ENCODE peak calls at places on chromosome 16, in seven cellular contexts. P, J, C, Y, K, Q and F are unnamed samples.
A peak's percentile ranks its signal among the peaks of the same experiment; 100 is the strongest.

GRCh38 chr16:27676807-27677206 is 126.9 kb downstream of the KATNIP start:
- DNase-seq in P (no peak), J (peak; percentile 44), C (no peak), Y (no peak), K (no peak), Q (no peak), F (no peak)

GRCh38 chr16:82317411-82318168 is 147.6 kb upstream of the MPHOSPH6 start:
- DNase-seq in P (no peak), J (no peak), C (no peak), Y (no peak), K (no peak), Q (no peak), F (no peak)

GRCh38 chr16:29845656-29846055 is 17.4 kb downstream of the CDIPT start:
- DNase-seq in P (no peak), J (no peak), C (no peak), Y (no peak), K (no peak), Q (no peak), F (no peak)

GRCh38 chr16:83011101-83011720 is 384.4 kb downstream of the CDH13 start:
- DNase-seq in P (peak; percentile 54), J (no peak), C (no peak), Y (no peak), K (no peak), Q (no peak), F (no peak)

GRCh38 chr16:27230562-27230991 is 27.3 kb downstream of the KDM8 start:
- DNase-seq in P (no peak), J (no peak), C (no peak), Y (no peak), K (no peak), Q (no peak), F (no peak)

GRCh38 chr16:28182183-28182582 is 29.6 kb downstream of the XPO6 start:
- DNase-seq in P (peak; percentile 33), J (no peak), C (no peak), Y (no peak), K (no peak), Q (no peak), F (no peak)

GRCh38 chr16:4290236-4290830 is 17.5 kb upstream of the TFAP4 start:
- DNase-seq in P (no peak), J (peak; percentile 51), C (peak; percentile 96), Y (no peak), K (peak; percentile 58), Q (peak; percentile 78), F (peak; percentile 73)

GRCh38 chr16:53054670-53055485 is at the start of gene CHD9:
- DNase-seq in P (peak; percentile 93), J (peak; percentile 82), C (no peak), Y (peak; percentile 80), K (peak; percentile 85), Q (peak; percentile 83), F (peak; percentile 95)

GRCh38 chr16:28879261-28879840 is 1.1 kb downstream of the ATP2A1 start:
- DNase-seq in P (no peak), J (no peak), C (no peak), Y (no peak), K (no peak), Q (no peak), F (peak; percentile 57)

GRCh38 chr16:88723507-88723887 is 17.2 kb downstream of the CTU2 start:
- DNase-seq in P (no peak), J (no peak), C (no peak), Y (no peak), K (no peak), Q (no peak), F (no peak)

GRCh38 chr16:80899804-80900592 is 95.6 kb upstream of the CDYL2 start:
- DNase-seq in P (no peak), J (peak; percentile 98), C (no peak), Y (peak; percentile 89), K (peak; percentile 74), Q (peak; percentile 33), F (peak; percentile 20)

GRCh38 chr16:49592507-49593422 is 219.2 kb downstream of the C16orf78 start:
- DNase-seq in P (peak; percentile 76), J (peak; percentile 51), C (peak; percentile 36), Y (peak; percentile 20), K (no peak), Q (no peak), F (peak; percentile 83)

GRCh38 chr16:35753559-35754390 is 2294.4 kb downstream of the TP53TG3F start:
- DNase-seq in P (no peak), J (no peak), C (no peak), Y (no peak), K (no peak), Q (no peak), F (no peak)

GRCh38 chr16:30086291-30087140 is 5.2 kb downstream of the TBX6 start:
- DNase-seq in P (no peak), J (no peak), C (no peak), Y (no peak), K (no peak), Q (no peak), F (no peak)

GRCh38 chr16:73071131-73071940 is 23.4 kb upstream of the ZFHX3 start:
- DNase-seq in P (no peak), J (peak; percentile 47), C (no peak), Y (no peak), K (peak; percentile 61), Q (no peak), F (peak; percentile 87)

GRCh38 chr16:62225675-62226074 is 189.4 kb upstream of the CDH8 start:
- DNase-seq in P (peak; percentile 62), J (no peak), C (peak; percentile 12), Y (peak; percentile 66), K (peak; percentile 48), Q (peak; percentile 80), F (peak; percentile 96)

DNA sequence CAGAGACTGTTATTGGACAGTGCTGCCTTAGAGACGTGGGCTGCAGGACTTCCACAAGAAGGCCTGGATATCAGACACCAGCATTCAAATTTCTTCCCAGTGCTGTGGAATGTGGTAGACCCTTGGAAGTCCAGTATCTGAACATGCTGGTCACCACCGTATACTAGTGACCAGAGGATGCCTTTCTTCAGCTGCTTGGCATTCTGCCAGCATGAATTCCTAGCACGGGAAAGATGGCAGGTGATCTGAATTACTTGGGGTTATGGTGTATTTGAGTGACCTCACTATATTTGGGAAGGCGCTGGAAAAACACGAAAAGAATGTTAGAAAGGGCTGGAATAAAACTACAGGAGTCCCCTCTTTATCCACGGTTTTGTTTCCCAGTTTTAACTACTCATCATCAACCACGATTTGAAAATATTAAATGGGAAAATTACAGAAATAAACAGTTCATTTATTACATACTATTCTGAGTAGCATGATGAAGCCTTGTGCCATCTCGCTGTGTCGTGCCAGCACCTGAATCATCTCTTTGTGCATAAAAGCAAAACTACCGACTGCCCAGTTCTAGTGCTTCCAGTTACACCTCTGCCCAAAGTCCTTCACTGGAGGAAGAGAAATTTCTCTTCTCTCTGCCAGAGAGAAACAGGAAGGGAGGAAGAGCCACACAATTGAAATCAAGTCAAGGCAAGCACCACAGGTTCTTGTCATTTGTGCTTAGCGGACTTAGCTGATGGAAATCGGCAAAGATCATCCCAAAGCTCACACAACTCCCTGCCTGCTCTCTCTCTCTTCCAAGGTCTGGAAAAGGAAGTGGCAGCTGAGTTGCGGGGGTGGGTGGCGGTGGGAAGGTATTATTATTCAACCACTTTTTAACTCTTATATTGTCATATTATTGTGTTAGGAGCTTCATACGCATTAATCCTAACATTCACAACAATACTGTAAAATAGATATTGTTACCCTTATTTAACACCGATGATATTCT is 1.4 kb upstream of the CHST4 start:
- DNase-seq in P (no peak), J (no peak), C (no peak), Y (no peak), K (no peak), Q (peak; percentile 47), F (peak; percentile 54)
- H3K4me3 ChIP-seq in P (no peak overlapping the region), J (no peak overlapping the region), C (no peak overlapping the region), Y (no peak overlapping the region), K (no peak overlapping the region), Q (peak overlapping the region; percentile 51), F (peak overlapping the region; percentile 62)

DNA sequence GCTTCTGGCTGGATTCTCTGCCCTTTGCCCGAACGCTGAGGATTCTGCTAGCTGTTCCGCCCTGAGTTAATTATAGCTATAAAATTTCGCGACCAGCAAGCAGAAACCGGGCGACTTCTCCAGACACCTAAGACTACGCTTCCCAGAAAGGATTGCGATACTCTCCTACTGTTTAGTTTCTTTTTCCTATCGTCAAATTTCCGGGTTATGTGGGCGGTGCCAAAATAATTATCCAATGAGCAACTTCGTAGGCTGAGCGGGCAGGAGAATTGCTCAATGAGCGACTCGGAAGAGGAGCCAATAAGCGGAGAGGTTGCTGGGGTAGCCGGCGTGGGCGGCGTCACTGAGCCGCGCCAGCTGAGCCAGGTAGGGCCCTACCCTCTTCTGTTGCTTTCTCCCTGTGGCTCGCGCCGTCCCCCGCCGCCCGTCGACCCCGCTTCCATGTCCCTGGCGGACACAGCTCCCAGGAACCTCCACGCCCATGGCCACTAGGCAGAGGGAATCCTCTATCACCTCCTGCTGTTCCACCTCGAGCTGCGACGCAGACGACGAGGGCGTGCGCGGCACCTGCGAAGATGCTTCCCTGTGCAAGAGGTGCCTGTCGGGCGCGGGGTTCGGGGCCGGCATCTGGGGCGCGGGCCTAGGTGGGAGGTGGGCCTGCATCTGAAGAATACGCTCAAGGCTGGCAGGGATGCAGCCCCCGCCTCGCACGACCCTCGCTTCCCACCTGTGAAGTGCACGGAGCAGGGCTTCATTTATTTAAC is at the start of gene LCMT1:
- DNase-seq in P (peak; percentile 97), J (peak; percentile 98), C (peak; percentile 98), Y (peak; percentile 93), K (peak; percentile 93), Q (peak; percentile 97), F (peak; percentile 97)
- TF ChIP-seq CTCF in P (no peak), J (no peak), C (no peak), Y (no peak), K (no peak), Q (no peak), F (no peak)

GRCh38 chr16:66844342-66845079 is at the start of gene CA7:
- DNase-seq in P (no peak), J (no peak), C (no peak), Y (no peak), K (no peak), Q (no peak), F (peak; percentile 76)

GRCh38 chr16:66844009-66844341 is 239 bp upstream of the CA7 start:
- DNase-seq in P (no peak), J (no peak), C (no peak), Y (no peak), K (no peak), Q (no peak), F (no peak)

GRCh38 chr16:66846266-66846665 is 2.1 kb downstream of the CA7 start:
- DNase-seq in P (peak; percentile 22), J (no peak), C (no peak), Y (no peak), K (no peak), Q (no peak), F (no peak)

GRCh38 chr16:66845791-66846221 is 1.6 kb downstream of the CA7 start:
- DNase-seq in P (no peak), J (no peak), C (no peak), Y (no peak), K (no peak), Q (no peak), F (peak; percentile 58)

DNA sequence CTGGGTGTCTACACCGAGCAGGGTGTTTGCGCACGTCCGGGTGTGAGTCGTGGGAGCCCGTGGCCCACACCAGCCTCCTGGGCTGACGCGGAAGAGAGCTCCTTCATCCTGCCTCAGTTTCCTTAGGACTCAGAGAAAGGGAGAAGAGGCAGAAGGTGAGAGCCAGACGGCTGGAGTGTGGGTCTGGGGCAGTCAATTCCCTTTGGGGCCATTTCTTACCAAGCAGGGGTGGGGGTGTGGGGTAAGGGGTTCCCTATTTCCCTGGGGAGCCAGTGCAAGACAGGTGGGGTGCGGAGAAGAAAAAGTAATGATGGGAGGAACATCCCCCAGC is 831 bp downstream of the CA7 start:
- DNase-seq in P (no peak), J (no peak), C (no peak), Y (no peak), K (no peak), Q (no peak), F (no peak)
- H3K4me3 ChIP-seq in P (no peak overlapping the region), J (peak overlapping the region; percentile 50), C (peak overlapping the region; percentile 37), Y (peak overlapping the region; percentile 43), K (peak overlapping the region; percentile 22), Q (peak overlapping the region; percentile 38), F (peak overlapping the region; percentile 69)

GRCh38 chr16:16991711-16992110 is 479.0 kb downstream of the XYLT1 start:
- DNase-seq in P (no peak), J (no peak), C (no peak), Y (no peak), K (no peak), Q (no peak), F (no peak)
- TF ChIP-seq CTCF in P (no peak), J (no peak), C (peak; percentile 17), Y (no peak), K (no peak), Q (no peak), F (peak; percentile 45)